ENCODE peak calls at places on chromosomes 5 and 9, in ten cellular contexts. One of them, this sample, is unnamed.

GRCh38 chr5:18742830-18743229 is 1108.6 kb downstream of the TAF11L14 start:
- DNase-seq in GM12878: no peak
- DNase-seq in neural progenitor cell: no peak
- DNase-seq in DND-41: no peak
- DNase-seq in SK-N-SH: no peak
- DNase-seq in AG09309: no peak
- DNase-seq in progenitor cell of endocrine pancreas: no peak
- DNase-seq in AG04450: no peak
- DNase-seq in astrocyte of the spinal cord: no peak
- DNase-seq in WTC11: no peak
- DNase-seq in this sample: no peak

GRCh38 chr5:170508660-170509322 is 5.0 kb downstream of the KCNIP1 start:
- DNase-seq in GM12878: no peak
- DNase-seq in neural progenitor cell: no peak
- DNase-seq in DND-41: no peak
- DNase-seq in SK-N-SH: no peak
- DNase-seq in AG09309: no peak
- DNase-seq in progenitor cell of endocrine pancreas: no peak
- DNase-seq in AG04450: no peak
- DNase-seq in astrocyte of the spinal cord: no peak
- DNase-seq in WTC11: no peak
- DNase-seq in this sample: no peak

GRCh38 chr5:104659497-104659896 is 1096.9 kb upstream of the NUDT12 start:
- DNase-seq in GM12878: no peak
- DNase-seq in neural progenitor cell: no peak
- DNase-seq in DND-41: no peak
- DNase-seq in SK-N-SH: peak
- DNase-seq in AG09309: no peak
- DNase-seq in progenitor cell of endocrine pancreas: no peak
- DNase-seq in AG04450: no peak
- DNase-seq in astrocyte of the spinal cord: no peak
- DNase-seq in WTC11: no peak
- DNase-seq in this sample: no peak

GRCh38 chr5:157581870-157582269 is 6.3 kb upstream of the ADAM19 start:
- DNase-seq in GM12878: no peak
- DNase-seq in neural progenitor cell: no peak
- DNase-seq in DND-41: no peak
- DNase-seq in SK-N-SH: no peak
- DNase-seq in AG09309: no peak
- DNase-seq in progenitor cell of endocrine pancreas: no peak
- DNase-seq in AG04450: no peak
- DNase-seq in astrocyte of the spinal cord: no peak
- DNase-seq in WTC11: no peak
- DNase-seq in this sample: no peak

GRCh38 chr9:69583641-69584234 is 88.4 kb downstream of the APBA1 start:
- DNase-seq in GM12878: no peak
- DNase-seq in neural progenitor cell: no peak
- DNase-seq in DND-41: no peak
- DNase-seq in SK-N-SH: peak
- DNase-seq in AG09309: no peak
- DNase-seq in progenitor cell of endocrine pancreas: no peak
- DNase-seq in AG04450: no peak
- DNase-seq in astrocyte of the spinal cord: no peak
- DNase-seq in WTC11: no peak
- DNase-seq in this sample: no peak

GRCh38 chr9:129032541-129033159 is 3.8 kb upstream of the MIGA2 start:
- DNase-seq in GM12878: no peak
- DNase-seq in neural progenitor cell: no peak
- DNase-seq in DND-41: no peak
- DNase-seq in SK-N-SH: no peak
- DNase-seq in AG09309: no peak
- DNase-seq in progenitor cell of endocrine pancreas: no peak
- DNase-seq in AG04450: no peak
- DNase-seq in astrocyte of the spinal cord: no peak
- DNase-seq in WTC11: no peak
- DNase-seq in this sample: no peak

GRCh38 chr5:58497956-58498942 is 7.0 kb downstream of the GAPT start:
- DNase-seq in GM12878: no peak
- DNase-seq in neural progenitor cell: peak
- DNase-seq in DND-41: no peak
- DNase-seq in SK-N-SH: peak
- DNase-seq in AG09309: no peak
- DNase-seq in progenitor cell of endocrine pancreas: peak
- DNase-seq in AG04450: peak
- DNase-seq in astrocyte of the spinal cord: peak
- DNase-seq in WTC11: peak
- DNase-seq in this sample: no peak

GRCh38 chr9:108634164-108634563 is 221.6 kb downstream of the ACTL7B start:
- DNase-seq in GM12878: no peak
- DNase-seq in neural progenitor cell: no peak
- DNase-seq in DND-41: no peak
- DNase-seq in SK-N-SH: no peak
- DNase-seq in AG09309: peak
- DNase-seq in progenitor cell of endocrine pancreas: no peak
- DNase-seq in AG04450: no peak
- DNase-seq in astrocyte of the spinal cord: no peak
- DNase-seq in WTC11: no peak
- DNase-seq in this sample: no peak

GRCh38 chr9:103037508-103038477 is 42.7 kb downstream of the CYLC2 start:
- DNase-seq in GM12878: no peak
- DNase-seq in neural progenitor cell: no peak
- DNase-seq in DND-41: no peak
- DNase-seq in SK-N-SH: no peak
- DNase-seq in AG09309: no peak
- DNase-seq in progenitor cell of endocrine pancreas: no peak
- DNase-seq in AG04450: no peak
- DNase-seq in astrocyte of the spinal cord: peak
- DNase-seq in WTC11: no peak
- DNase-seq in this sample: no peak

GRCh38 chr5:6551287-6551954 is 81.4 kb downstream of the NSUN2 start:
- DNase-seq in GM12878: no peak
- DNase-seq in neural progenitor cell: no peak
- DNase-seq in DND-41: no peak
- DNase-seq in SK-N-SH: no peak
- DNase-seq in AG09309: peak
- DNase-seq in progenitor cell of endocrine pancreas: no peak
- DNase-seq in AG04450: no peak
- DNase-seq in astrocyte of the spinal cord: peak
- DNase-seq in WTC11: no peak
- DNase-seq in this sample: no peak

GRCh38 chr9:89553451-89554020 is 51.3 kb upstream of the GADD45G start:
- DNase-seq in GM12878: no peak
- DNase-seq in neural progenitor cell: no peak
- DNase-seq in DND-41: no peak
- DNase-seq in SK-N-SH: no peak
- DNase-seq in AG09309: no peak
- DNase-seq in progenitor cell of endocrine pancreas: no peak
- DNase-seq in AG04450: no peak
- DNase-seq in astrocyte of the spinal cord: no peak
- DNase-seq in WTC11: no peak
- DNase-seq in this sample: no peak

GRCh38 chr5:133489632-133490031 is 122.7 kb downstream of the FSTL4 start:
- DNase-seq in GM12878: no peak
- DNase-seq in neural progenitor cell: no peak
- DNase-seq in DND-41: no peak
- DNase-seq in SK-N-SH: no peak
- DNase-seq in AG09309: no peak
- DNase-seq in progenitor cell of endocrine pancreas: no peak
- DNase-seq in AG04450: no peak
- DNase-seq in astrocyte of the spinal cord: no peak
- DNase-seq in WTC11: no peak
- DNase-seq in this sample: peak

GRCh38 chr9:1100945-1101344 is 50.8 kb downstream of the DMRT2 start:
- DNase-seq in GM12878: no peak
- DNase-seq in neural progenitor cell: no peak
- DNase-seq in DND-41: no peak
- DNase-seq in SK-N-SH: peak
- DNase-seq in AG09309: no peak
- DNase-seq in progenitor cell of endocrine pancreas: peak
- DNase-seq in AG04450: no peak
- DNase-seq in astrocyte of the spinal cord: peak
- DNase-seq in WTC11: peak
- DNase-seq in this sample: peak

GRCh38 chr5:17218353-17219005 is 1.0 kb downstream of the BASP1 start:
- DNase-seq in GM12878: no peak
- DNase-seq in neural progenitor cell: peak
- DNase-seq in DND-41: no peak
- DNase-seq in SK-N-SH: peak
- DNase-seq in AG09309: peak
- DNase-seq in progenitor cell of endocrine pancreas: peak
- DNase-seq in AG04450: no peak
- DNase-seq in astrocyte of the spinal cord: peak
- DNase-seq in WTC11: peak
- DNase-seq in this sample: no peak

GRCh38 chr9:35870351-35870923 is at the start of gene OR13J1:
- DNase-seq in GM12878: no peak
- DNase-seq in neural progenitor cell: no peak
- DNase-seq in DND-41: no peak
- DNase-seq in SK-N-SH: no peak
- DNase-seq in AG09309: no peak
- DNase-seq in progenitor cell of endocrine pancreas: no peak
- DNase-seq in AG04450: no peak
- DNase-seq in astrocyte of the spinal cord: no peak
- DNase-seq in WTC11: no peak
- DNase-seq in this sample: no peak

GRCh38 chr5:155794801-155795200 is 532.2 kb upstream of the SGCD start:
- DNase-seq in GM12878: no peak
- DNase-seq in neural progenitor cell: no peak
- DNase-seq in DND-41: no peak
- DNase-seq in SK-N-SH: no peak
- DNase-seq in AG09309: no peak
- DNase-seq in progenitor cell of endocrine pancreas: no peak
- DNase-seq in AG04450: no peak
- DNase-seq in astrocyte of the spinal cord: peak
- DNase-seq in WTC11: no peak
- DNase-seq in this sample: no peak

GRCh38 chr5:78755822-78756429 is 107.4 kb upstream of the LHFPL2 start:
- DNase-seq in GM12878: no peak
- DNase-seq in neural progenitor cell: no peak
- DNase-seq in DND-41: no peak
- DNase-seq in SK-N-SH: no peak
- DNase-seq in AG09309: no peak
- DNase-seq in progenitor cell of endocrine pancreas: no peak
- DNase-seq in AG04450: no peak
- DNase-seq in astrocyte of the spinal cord: no peak
- DNase-seq in WTC11: no peak
- DNase-seq in this sample: no peak

GRCh38 chr5:58317009-58317408 is 142.9 kb downstream of the PLK2 start:
- DNase-seq in GM12878: no peak
- DNase-seq in neural progenitor cell: no peak
- DNase-seq in DND-41: no peak
- DNase-seq in SK-N-SH: no peak
- DNase-seq in AG09309: no peak
- DNase-seq in progenitor cell of endocrine pancreas: no peak
- DNase-seq in AG04450: no peak
- DNase-seq in astrocyte of the spinal cord: no peak
- DNase-seq in WTC11: no peak
- DNase-seq in this sample: no peak

GRCh38 chr5:83476470-83476817 is 4.9 kb downstream of the VCAN start:
- DNase-seq in GM12878: no peak
- DNase-seq in neural progenitor cell: no peak
- DNase-seq in DND-41: no peak
- DNase-seq in SK-N-SH: no peak
- DNase-seq in AG09309: no peak
- DNase-seq in progenitor cell of endocrine pancreas: no peak
- DNase-seq in AG04450: no peak
- DNase-seq in astrocyte of the spinal cord: no peak
- DNase-seq in WTC11: no peak
- DNase-seq in this sample: no peak

GRCh38 chr9:22446950-22447606 is 454 bp downstream of the DMRTA1 start:
- DNase-seq in GM12878: no peak
- DNase-seq in neural progenitor cell: peak
- DNase-seq in DND-41: no peak
- DNase-seq in SK-N-SH: peak
- DNase-seq in AG09309: no peak
- DNase-seq in progenitor cell of endocrine pancreas: peak
- DNase-seq in AG04450: no peak
- DNase-seq in astrocyte of the spinal cord: peak
- DNase-seq in WTC11: peak
- DNase-seq in this sample: peak
- TF ChIP-seq CTCF in GM12878: no peak
- TF ChIP-seq CTCF in neural progenitor cell: peak
- TF ChIP-seq CTCF in DND-41: no peak
- TF ChIP-seq CTCF in SK-N-SH: no peak
- TF ChIP-seq CTCF in AG09309: no peak
- TF ChIP-seq CTCF in progenitor cell of endocrine pancreas: peak
- TF ChIP-seq CTCF in AG04450: peak
- TF ChIP-seq CTCF in astrocyte of the spinal cord: peak
- TF ChIP-seq CTCF in WTC11: no peak
- TF ChIP-seq CTCF in this sample: no peak

GRCh38 chr5:45795458-45795857 is 99.3 kb upstream of the HCN1 start:
- DNase-seq in GM12878: no peak
- DNase-seq in neural progenitor cell: no peak
- DNase-seq in DND-41: no peak
- DNase-seq in SK-N-SH: no peak
- DNase-seq in AG09309: no peak
- DNase-seq in progenitor cell of endocrine pancreas: no peak
- DNase-seq in AG04450: no peak
- DNase-seq in astrocyte of the spinal cord: no peak
- DNase-seq in WTC11: peak
- DNase-seq in this sample: no peak
- TF ChIP-seq CTCF in GM12878: no peak
- TF ChIP-seq CTCF in neural progenitor cell: peak
- TF ChIP-seq CTCF in DND-41: no peak
- TF ChIP-seq CTCF in SK-N-SH: no peak
- TF ChIP-seq CTCF in AG09309: no peak
- TF ChIP-seq CTCF in progenitor cell of endocrine pancreas: no peak
- TF ChIP-seq CTCF in AG04450: no peak
- TF ChIP-seq CTCF in astrocyte of the spinal cord: no peak
- TF ChIP-seq CTCF in WTC11: no peak
- TF ChIP-seq CTCF in this sample: no peak

DNA sequence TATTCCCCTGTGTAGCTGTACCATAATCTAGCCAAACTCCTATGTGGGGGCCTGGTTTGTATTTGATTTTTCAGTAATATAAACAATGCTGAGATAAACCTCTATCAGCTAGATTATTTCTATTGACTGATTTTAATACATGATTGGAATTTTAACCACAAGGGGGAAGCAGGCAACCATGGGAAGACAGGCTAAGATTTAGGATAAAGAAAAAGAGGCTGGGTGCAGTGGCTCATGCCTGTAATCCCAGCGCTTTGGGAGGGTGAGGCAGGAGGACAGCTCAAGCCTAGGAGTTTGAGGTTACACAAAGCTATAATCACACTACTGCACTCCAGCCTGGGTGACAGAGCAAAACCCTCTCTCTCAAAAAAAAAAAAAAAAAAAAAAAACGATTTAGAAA is 18.1 kb upstream of the GPX3 start:
- DNase-seq in GM12878: no peak
- DNase-seq in neural progenitor cell: peak
- DNase-seq in DND-41: no peak
- DNase-seq in SK-N-SH: peak
- DNase-seq in AG09309: no peak
- DNase-seq in progenitor cell of endocrine pancreas: no peak
- DNase-seq in AG04450: no peak
- DNase-seq in astrocyte of the spinal cord: peak
- DNase-seq in WTC11: no peak
- DNase-seq in this sample: no peak
- TF ChIP-seq CTCF in GM12878: no peak
- TF ChIP-seq CTCF in neural progenitor cell: peak
- TF ChIP-seq CTCF in DND-41: peak
- TF ChIP-seq CTCF in SK-N-SH: peak
- TF ChIP-seq CTCF in AG09309: peak
- TF ChIP-seq CTCF in progenitor cell of endocrine pancreas: peak
- TF ChIP-seq CTCF in AG04450: peak
- TF ChIP-seq CTCF in astrocyte of the spinal cord: peak
- TF ChIP-seq CTCF in WTC11: no peak
- TF ChIP-seq CTCF in this sample: no peak

GRCh38 chr5:2848634-2849033 is 97.2 kb upstream of the IRX2 start:
- DNase-seq in GM12878: no peak
- DNase-seq in neural progenitor cell: peak
- DNase-seq in DND-41: no peak
- DNase-seq in SK-N-SH: no peak
- DNase-seq in AG09309: no peak
- DNase-seq in progenitor cell of endocrine pancreas: no peak
- DNase-seq in AG04450: no peak
- DNase-seq in astrocyte of the spinal cord: no peak
- DNase-seq in WTC11: no peak
- DNase-seq in this sample: no peak
- TF ChIP-seq CTCF in GM12878: no peak
- TF ChIP-seq CTCF in neural progenitor cell: peak
- TF ChIP-seq CTCF in DND-41: peak
- TF ChIP-seq CTCF in SK-N-SH: no peak
- TF ChIP-seq CTCF in AG09309: no peak
- TF ChIP-seq CTCF in progenitor cell of endocrine pancreas: peak
- TF ChIP-seq CTCF in AG04450: no peak
- TF ChIP-seq CTCF in astrocyte of the spinal cord: no peak
- TF ChIP-seq CTCF in WTC11: no peak
- TF ChIP-seq CTCF in this sample: no peak

This sample was measured in activated CD8-positive, alpha-beta T cell treated with anti-CD3 and anti-CD28 coated beads for 36 hours.